ENCODE peak calls at places on chromosomes 2 and 18, in five cellular contexts. One of them, this sample, is unnamed.

GRCh38 chr2:238277695-238278094 is 10.7 kb downstream of the PER2 start:
- DNase-seq in NCI-H510A: no peak
- DNase-seq in fibroblast of mammary gland: no peak
- DNase-seq in SK-N-DZ: no peak
- DNase-seq in NCI-H1694: no peak
- DNase-seq in this sample: no peak

GRCh38 chr18:50022985-50023384 is 172.0 kb downstream of the MYO5B start:
- DNase-seq in NCI-H510A: no peak
- DNase-seq in fibroblast of mammary gland: no peak
- DNase-seq in SK-N-DZ: no peak
- DNase-seq in NCI-H1694: no peak
- DNase-seq in this sample: no peak

GRCh38 chr2:172430027-172430426 is 2.6 kb downstream of the ITGA6 start:
- DNase-seq in NCI-H510A: no peak
- DNase-seq in fibroblast of mammary gland: no peak
- DNase-seq in SK-N-DZ: no peak
- DNase-seq in NCI-H1694: no peak
- DNase-seq in this sample: no peak

GRCh38 chr2:24334245-24334633 is 26.1 kb downstream of the ITSN2 start:
- DNase-seq in NCI-H510A: no peak
- DNase-seq in fibroblast of mammary gland: peak; percentile 9
- DNase-seq in SK-N-DZ: no peak
- DNase-seq in NCI-H1694: no peak
- DNase-seq in this sample: no peak

GRCh38 chr2:144686518-144687215 is 166.7 kb upstream of the ZEB2 start:
- DNase-seq in NCI-H510A: no peak
- DNase-seq in fibroblast of mammary gland: no peak
- DNase-seq in SK-N-DZ: no peak
- DNase-seq in NCI-H1694: no peak
- DNase-seq in this sample: no peak

GRCh38 chr2:40352321-40353099 is 99.4 kb downstream of the SLC8A1 start:
- DNase-seq in NCI-H510A: no peak
- DNase-seq in fibroblast of mammary gland: peak; percentile 53
- DNase-seq in SK-N-DZ: no peak
- DNase-seq in NCI-H1694: no peak
- DNase-seq in this sample: no peak

GRCh38 chr18:79071037-79071960 is 2.1 kb downstream of the ATP9B start:
- DNase-seq in NCI-H510A: no peak
- DNase-seq in fibroblast of mammary gland: no peak
- DNase-seq in SK-N-DZ: no peak
- DNase-seq in NCI-H1694: no peak
- DNase-seq in this sample: no peak

GRCh38 chr18:38539373-38539772 is 973.8 kb upstream of the CELF4 start:
- DNase-seq in NCI-H510A: no peak
- DNase-seq in fibroblast of mammary gland: no peak
- DNase-seq in SK-N-DZ: no peak
- DNase-seq in NCI-H1694: no peak
- DNase-seq in this sample: no peak

GRCh38 chr2:71736091-71736878 is 282.9 kb downstream of the DYSF start:
- DNase-seq in NCI-H510A: peak; percentile 19
- DNase-seq in fibroblast of mammary gland: no peak
- DNase-seq in SK-N-DZ: no peak
- DNase-seq in NCI-H1694: no peak
- DNase-seq in this sample: no peak

GRCh38 chr2:65043001-65043400 is 13.2 kb upstream of the CEP68 start:
- DNase-seq in NCI-H510A: no peak
- DNase-seq in fibroblast of mammary gland: no peak
- DNase-seq in SK-N-DZ: no peak
- DNase-seq in NCI-H1694: no peak
- DNase-seq in this sample: no peak

GRCh38 chr2:64052468-64053241 is 33.4 kb upstream of the VPS54 start:
- DNase-seq in NCI-H510A: no peak
- DNase-seq in fibroblast of mammary gland: no peak
- DNase-seq in SK-N-DZ: no peak
- DNase-seq in NCI-H1694: no peak
- DNase-seq in this sample: no peak

GRCh38 chr2:130795431-130795830 is 40.1 kb downstream of the AMER3 start:
- DNase-seq in NCI-H510A: no peak
- DNase-seq in fibroblast of mammary gland: no peak
- DNase-seq in SK-N-DZ: no peak
- DNase-seq in NCI-H1694: no peak
- DNase-seq in this sample: no peak

GRCh38 chr2:70111752-70112591 is 24.7 kb downstream of the PCBP1 start:
- DNase-seq in NCI-H510A: peak; percentile 39
- DNase-seq in fibroblast of mammary gland: peak; percentile 80
- DNase-seq in SK-N-DZ: no peak
- DNase-seq in NCI-H1694: peak; percentile 20
- DNase-seq in this sample: no peak

GRCh38 chr2:11438555-11439080 is 27.3 kb downstream of the E2F6 start:
- DNase-seq in NCI-H510A: no peak
- DNase-seq in fibroblast of mammary gland: no peak
- DNase-seq in SK-N-DZ: no peak
- DNase-seq in NCI-H1694: no peak
- DNase-seq in this sample: no peak

GRCh38 chr2:207008105-207008990 is 69.0 kb downstream of the CPO start:
- DNase-seq in NCI-H510A: no peak
- DNase-seq in fibroblast of mammary gland: peak; percentile 35
- DNase-seq in SK-N-DZ: no peak
- DNase-seq in NCI-H1694: no peak
- DNase-seq in this sample: no peak

GRCh38 chr18:50429207-50429948 is 54.5 kb downstream of the SKA1 start:
- DNase-seq in NCI-H510A: no peak
- DNase-seq in fibroblast of mammary gland: peak; percentile 25
- DNase-seq in SK-N-DZ: no peak
- DNase-seq in NCI-H1694: peak; percentile 33
- DNase-seq in this sample: peak; percentile 40

GRCh38 chr18:79681484-79682387 is 2.1 kb downstream of the CTDP1 start:
- DNase-seq in NCI-H510A: no peak
- DNase-seq in fibroblast of mammary gland: no peak
- DNase-seq in SK-N-DZ: no peak
- DNase-seq in NCI-H1694: no peak
- DNase-seq in this sample: no peak